ENCODE peak calls at places on chromosomes 6 and 20, in five cellular contexts. One of them, this sample, is unnamed.
A peak's percentile ranks its signal among the peaks of the same experiment; 100 is the strongest.

GRCh38 chr6:73523434-73524123 is 2.7 kb upstream of the EEF1A1 start:
- DNase-seq in lower lobe of right lung: peak; percentile 84
- DNase-seq in AG10803: peak; percentile 40
- DNase-seq in cardiac muscle cell: no peak
- DNase-seq in fibroblast of mammary gland: peak; percentile 46
- DNase-seq in this sample: peak; percentile 41

GRCh38 chr6:32177182-32177787 is 920 bp upstream of the RNF5 start:
- DNase-seq in lower lobe of right lung: no peak
- DNase-seq in AG10803: no peak
- DNase-seq in cardiac muscle cell: peak; percentile 77
- DNase-seq in fibroblast of mammary gland: no peak
- DNase-seq in this sample: no peak

GRCh38 chr6:15171026-15171425 is 74.8 kb upstream of the JARID2 start:
- DNase-seq in lower lobe of right lung: no peak
- DNase-seq in AG10803: no peak
- DNase-seq in cardiac muscle cell: no peak
- DNase-seq in fibroblast of mammary gland: no peak
- DNase-seq in this sample: no peak

GRCh38 chr20:24492031-24492607 is 22.7 kb downstream of the SYNDIG1 start:
- DNase-seq in lower lobe of right lung: no peak
- DNase-seq in AG10803: no peak
- DNase-seq in cardiac muscle cell: no peak
- DNase-seq in fibroblast of mammary gland: no peak
- DNase-seq in this sample: no peak

GRCh38 chr6:75266716-75267291 is 17.8 kb downstream of the TMEM30A start:
- DNase-seq in lower lobe of right lung: no peak
- DNase-seq in AG10803: peak; percentile 62
- DNase-seq in cardiac muscle cell: peak; percentile 54
- DNase-seq in fibroblast of mammary gland: peak; percentile 77
- DNase-seq in this sample: peak; percentile 76

GRCh38 chr6:101534386-101534785 is 140.9 kb downstream of the GRIK2 start:
- DNase-seq in lower lobe of right lung: no peak
- DNase-seq in AG10803: peak; percentile 46
- DNase-seq in cardiac muscle cell: no peak
- DNase-seq in fibroblast of mammary gland: peak; percentile 21
- DNase-seq in this sample: peak; percentile 45

GRCh38 chr20:48627737-48628128 is 200.1 kb downstream of the PREX1 start:
- DNase-seq in lower lobe of right lung: peak; percentile 57
- DNase-seq in AG10803: no peak
- DNase-seq in cardiac muscle cell: no peak
- DNase-seq in fibroblast of mammary gland: no peak
- DNase-seq in this sample: no peak

GRCh38 chr6:140319209-140319608 is 944.8 kb upstream of the CITED2 start:
- DNase-seq in lower lobe of right lung: no peak
- DNase-seq in AG10803: peak; percentile 40
- DNase-seq in cardiac muscle cell: no peak
- DNase-seq in fibroblast of mammary gland: peak; percentile 55
- DNase-seq in this sample: peak; percentile 72

GRCh38 chr20:12306107-12306506 is 388.4 kb downstream of the BTBD3 start:
- DNase-seq in lower lobe of right lung: no peak
- DNase-seq in AG10803: no peak
- DNase-seq in cardiac muscle cell: no peak
- DNase-seq in fibroblast of mammary gland: peak; percentile 29
- DNase-seq in this sample: peak; percentile 0

GRCh38 chr6:16659471-16660156 is 101.6 kb downstream of the ATXN1 start:
- DNase-seq in lower lobe of right lung: no peak
- DNase-seq in AG10803: no peak
- DNase-seq in cardiac muscle cell: no peak
- DNase-seq in fibroblast of mammary gland: peak; percentile 32
- DNase-seq in this sample: peak; percentile 53

GRCh38 chr6:105326216-105326615 is 76.7 kb downstream of the PREP start:
- DNase-seq in lower lobe of right lung: no peak
- DNase-seq in AG10803: peak; percentile 77
- DNase-seq in cardiac muscle cell: no peak
- DNase-seq in fibroblast of mammary gland: peak; percentile 82
- DNase-seq in this sample: peak; percentile 30

GRCh38 chr6:51049983-51050877 is 231.6 kb downstream of the TFAP2B start:
- DNase-seq in lower lobe of right lung: no peak
- DNase-seq in AG10803: no peak
- DNase-seq in cardiac muscle cell: no peak
- DNase-seq in fibroblast of mammary gland: peak; percentile 3
- DNase-seq in this sample: peak; percentile 4

GRCh38 chr20:49501917-49502316 is 19.4 kb upstream of the KCNB1 start:
- DNase-seq in lower lobe of right lung: no peak
- DNase-seq in AG10803: peak; percentile 18
- DNase-seq in cardiac muscle cell: no peak
- DNase-seq in fibroblast of mammary gland: peak; percentile 42
- DNase-seq in this sample: peak; percentile 79

GRCh38 chr6:45488269-45488668 is 110.5 kb upstream of the SUPT3H start:
- DNase-seq in lower lobe of right lung: no peak
- DNase-seq in AG10803: no peak
- DNase-seq in cardiac muscle cell: no peak
- DNase-seq in fibroblast of mammary gland: no peak
- DNase-seq in this sample: no peak

GRCh38 chr20:50277460-50278376 is 87.1 kb downstream of the CEBPB start:
- DNase-seq in lower lobe of right lung: no peak
- DNase-seq in AG10803: no peak
- DNase-seq in cardiac muscle cell: no peak
- DNase-seq in fibroblast of mammary gland: no peak
- DNase-seq in this sample: no peak

GRCh38 chr6:166078294-166078693 is 89.4 kb downstream of the TBXT start:
- DNase-seq in lower lobe of right lung: no peak
- DNase-seq in AG10803: peak; percentile 98
- DNase-seq in cardiac muscle cell: no peak
- DNase-seq in fibroblast of mammary gland: peak; percentile 83
- DNase-seq in this sample: peak; percentile 52

GRCh38 chr6:168060521-168060931 is 18.5 kb downstream of the FRMD1 start:
- DNase-seq in lower lobe of right lung: no peak
- DNase-seq in AG10803: peak; percentile 65
- DNase-seq in cardiac muscle cell: peak; percentile 65
- DNase-seq in fibroblast of mammary gland: peak; percentile 54
- DNase-seq in this sample: peak; percentile 59

GRCh38 chr6:12119085-12119588 is 107.0 kb downstream of the HIVEP1 start:
- DNase-seq in lower lobe of right lung: no peak
- DNase-seq in AG10803: no peak
- DNase-seq in cardiac muscle cell: no peak
- DNase-seq in fibroblast of mammary gland: no peak
- DNase-seq in this sample: peak; percentile 18

GRCh38 chr6:113591896-113592827 is 265.0 kb upstream of the MARCKS start:
- DNase-seq in lower lobe of right lung: no peak
- DNase-seq in AG10803: peak; percentile 38
- DNase-seq in cardiac muscle cell: peak; percentile 78
- DNase-seq in fibroblast of mammary gland: no peak
- DNase-seq in this sample: peak; percentile 57

GRCh38 chr20:8148501-8148900 is 16.4 kb downstream of the PLCB1 start:
- DNase-seq in lower lobe of right lung: no peak
- DNase-seq in AG10803: no peak
- DNase-seq in cardiac muscle cell: no peak
- DNase-seq in fibroblast of mammary gland: peak; percentile 29
- DNase-seq in this sample: peak; percentile 42

GRCh38 chr6:152348116-152348515 is 289.0 kb downstream of the SYNE1 start:
- DNase-seq in lower lobe of right lung: no peak
- DNase-seq in AG10803: no peak
- DNase-seq in cardiac muscle cell: no peak
- DNase-seq in fibroblast of mammary gland: no peak
- DNase-seq in this sample: no peak

GRCh38 chr20:10954137-10954840 is 280.5 kb upstream of the JAG1 start:
- DNase-seq in lower lobe of right lung: no peak
- DNase-seq in AG10803: no peak
- DNase-seq in cardiac muscle cell: no peak
- DNase-seq in fibroblast of mammary gland: no peak
- DNase-seq in this sample: no peak

GRCh38 chr6:25635886-25636317 is 16.1 kb upstream of the SCGN start:
- DNase-seq in lower lobe of right lung: no peak
- DNase-seq in AG10803: no peak
- DNase-seq in cardiac muscle cell: no peak
- DNase-seq in fibroblast of mammary gland: no peak
- DNase-seq in this sample: no peak

GRCh38 chr6:170542031-170542719 is 10.9 kb downstream of the PSMB1 start:
- DNase-seq in lower lobe of right lung: no peak
- DNase-seq in AG10803: peak; percentile 15
- DNase-seq in cardiac muscle cell: no peak
- DNase-seq in fibroblast of mammary gland: peak; percentile 33
- DNase-seq in this sample: no peak

GRCh38 chr20:48131581-48131980 is 346.3 kb upstream of the SULF2 start:
- DNase-seq in lower lobe of right lung: no peak
- DNase-seq in AG10803: peak; percentile 67
- DNase-seq in cardiac muscle cell: no peak
- DNase-seq in fibroblast of mammary gland: peak; percentile 31
- DNase-seq in this sample: peak; percentile 37

GRCh38 chr6:3695065-3695830 is 56.3 kb downstream of the PXDC1 start:
- DNase-seq in lower lobe of right lung: no peak
- DNase-seq in AG10803: no peak
- DNase-seq in cardiac muscle cell: no peak
- DNase-seq in fibroblast of mammary gland: no peak
- DNase-seq in this sample: no peak

GRCh38 chr6:3698021-3698420 is 53.5 kb downstream of the PXDC1 start:
- DNase-seq in lower lobe of right lung: no peak
- DNase-seq in AG10803: peak; percentile 12
- DNase-seq in cardiac muscle cell: no peak
- DNase-seq in fibroblast of mammary gland: no peak
- DNase-seq in this sample: peak; percentile 49

GRCh38 chr6:3699231-3699630 is 52.3 kb downstream of the PXDC1 start:
- DNase-seq in lower lobe of right lung: no peak
- DNase-seq in AG10803: no peak
- DNase-seq in cardiac muscle cell: no peak
- DNase-seq in fibroblast of mammary gland: no peak
- DNase-seq in this sample: no peak

GRCh38 chr6:3696525-3696924 is 55.0 kb downstream of the PXDC1 start:
- DNase-seq in lower lobe of right lung: no peak
- DNase-seq in AG10803: peak; percentile 29
- DNase-seq in cardiac muscle cell: no peak
- DNase-seq in fibroblast of mammary gland: peak; percentile 44
- DNase-seq in this sample: peak; percentile 51

GRCh38 chr6:3697609-3698008 is 53.9 kb downstream of the PXDC1 start:
- DNase-seq in lower lobe of right lung: no peak
- DNase-seq in AG10803: peak; percentile 96
- DNase-seq in cardiac muscle cell: no peak
- DNase-seq in fibroblast of mammary gland: peak; percentile 95
- DNase-seq in this sample: peak; percentile 95
- TF ChIP-seq CTCF in lower lobe of right lung: no peak
- TF ChIP-seq CTCF in AG10803: no peak
- TF ChIP-seq CTCF in cardiac muscle cell: no peak
- TF ChIP-seq CTCF in fibroblast of mammary gland: no peak
- TF ChIP-seq CTCF in this sample: no peak

DNA sequence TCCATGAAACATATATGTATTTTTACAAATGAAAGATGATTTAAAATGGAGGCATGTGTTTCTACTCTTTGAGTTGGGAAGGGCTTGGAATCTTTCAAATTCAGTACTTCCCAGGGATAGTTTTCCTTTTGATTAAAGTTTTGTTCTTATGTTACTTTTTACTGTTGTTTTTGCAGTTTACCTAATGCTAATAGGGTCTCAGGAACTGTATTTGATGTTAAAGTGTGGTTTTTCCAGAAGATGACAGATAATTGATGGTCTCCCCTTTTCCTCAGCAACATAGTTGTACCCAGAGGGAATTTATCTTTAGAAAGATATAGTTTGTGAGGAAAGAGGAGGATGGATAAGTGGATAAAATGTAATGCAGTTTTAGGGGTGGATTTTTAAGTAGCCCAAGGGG is 42.1 kb downstream of the GNAS start:
- DNase-seq in lower lobe of right lung: no peak
- DNase-seq in AG10803: no peak
- DNase-seq in cardiac muscle cell: no peak
- DNase-seq in fibroblast of mammary gland: no peak
- DNase-seq in this sample: no peak
- H3K4me3 ChIP-seq in lower lobe of right lung: peak overlapping the region; percentile 6
- H3K4me3 ChIP-seq in AG10803: peak overlapping the region; percentile 77
- H3K4me3 ChIP-seq in cardiac muscle cell: peak overlapping the region; percentile 95
- H3K4me3 ChIP-seq in fibroblast of mammary gland: no peak overlapping the region
- H3K4me3 ChIP-seq in this sample: peak overlapping the region; percentile 47

GRCh38 chr6:156686429-156686939 is 90.7 kb upstream of the ARID1B start:
- DNase-seq in lower lobe of right lung: peak; percentile 49
- DNase-seq in AG10803: peak; percentile 51
- DNase-seq in cardiac muscle cell: peak; percentile 65
- DNase-seq in fibroblast of mammary gland: peak; percentile 53
- DNase-seq in this sample: peak; percentile 73
- TF ChIP-seq CTCF in lower lobe of right lung: peak; percentile 40
- TF ChIP-seq CTCF in AG10803: peak; percentile 57
- TF ChIP-seq CTCF in cardiac muscle cell: peak; percentile 31
- TF ChIP-seq CTCF in fibroblast of mammary gland: peak; percentile 38
- TF ChIP-seq CTCF in this sample: peak; percentile 51

GRCh38 chr20:9838378-9839295 is at the start of gene PAK5:
- DNase-seq in lower lobe of right lung: peak; percentile 61
- DNase-seq in AG10803: peak; percentile 0
- DNase-seq in cardiac muscle cell: peak; percentile 95
- DNase-seq in fibroblast of mammary gland: peak; percentile 7
- DNase-seq in this sample: peak; percentile 0
- H3K4me3 ChIP-seq in lower lobe of right lung: peak within 1 kb of the TSS; percentile 48
- H3K4me3 ChIP-seq in AG10803: no peak within 1 kb of the TSS
- H3K4me3 ChIP-seq in cardiac muscle cell: peak within 1 kb of the TSS; percentile 49
- H3K4me3 ChIP-seq in fibroblast of mammary gland: no peak within 1 kb of the TSS
- H3K4me3 ChIP-seq in this sample: no peak within 1 kb of the TSS

DNA sequence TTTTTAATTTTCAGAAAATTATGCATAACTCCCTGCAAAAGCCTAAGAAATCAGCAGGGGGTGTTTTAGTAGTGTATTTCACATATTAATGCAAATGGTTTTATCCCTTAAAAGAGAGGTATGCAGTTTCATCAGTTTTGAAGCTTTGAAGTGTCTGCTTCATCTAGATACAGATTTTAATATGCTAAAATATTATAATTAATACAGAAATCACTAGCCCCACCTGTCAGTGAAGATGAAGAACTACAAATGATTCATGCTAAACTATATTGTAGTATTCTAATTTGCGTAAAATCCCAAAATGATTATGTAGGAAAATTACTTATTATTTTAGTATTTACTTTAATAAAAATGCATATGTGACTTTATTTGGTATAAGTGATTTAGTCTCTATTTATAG is 2.9 kb upstream of the TFB1M start:
- DNase-seq in lower lobe of right lung: no peak
- DNase-seq in AG10803: no peak
- DNase-seq in cardiac muscle cell: no peak
- DNase-seq in fibroblast of mammary gland: peak; percentile 20
- DNase-seq in this sample: peak; percentile 14
- TF ChIP-seq CTCF in lower lobe of right lung: peak; percentile 16
- TF ChIP-seq CTCF in AG10803: peak; percentile 43
- TF ChIP-seq CTCF in cardiac muscle cell: peak; percentile 39
- TF ChIP-seq CTCF in fibroblast of mammary gland: peak; percentile 26
- TF ChIP-seq CTCF in this sample: peak; percentile 34

GRCh38 chr6:10384333-10384718 is 30.5 kb downstream of the TFAP2A start:
- DNase-seq in lower lobe of right lung: no peak
- DNase-seq in AG10803: no peak
- DNase-seq in cardiac muscle cell: no peak
- DNase-seq in fibroblast of mammary gland: no peak
- DNase-seq in this sample: no peak
- H3K4me3 ChIP-seq in lower lobe of right lung: no peak overlapping the region
- H3K4me3 ChIP-seq in AG10803: no peak overlapping the region
- H3K4me3 ChIP-seq in cardiac muscle cell: no peak overlapping the region
- H3K4me3 ChIP-seq in fibroblast of mammary gland: no peak overlapping the region
- H3K4me3 ChIP-seq in this sample: no peak overlapping the region

This sample was measured in fibroblast of the aortic adventitia.